ENCODE peak calls at places on chromosome 3, in five cellular contexts. K, C, Y, Q and L are unnamed samples.
A peak's percentile ranks its signal among the peaks of the same experiment; 100 is the strongest.

GRCh38 chr3:120567370-120568197 is 28.6 kb upstream of the NDUFB4 start:
- DNase-seq in Y (no peak), K (peak; percentile 65), Q (peak; percentile 51), C (no peak), L (no peak)

GRCh38 chr3:64251019-64251418 is 25.8 kb upstream of the PRICKLE2 start:
- DNase-seq in Q (no peak), Y (no peak), K (no peak), C (no peak), L (no peak)

GRCh38 chr3:117400303-117400702 is 690.7 kb downstream of the TUSC7 start:
- DNase-seq in Q (no peak), C (no peak), K (no peak), Y (no peak), L (no peak)

GRCh38 chr3:143597774-143598652 is 250.3 kb downstream of the SLC9A9 start:
- DNase-seq in Q (no peak), Y (no peak), C (no peak), K (no peak), L (no peak)

GRCh38 chr3:133742351-133743091 is 3.7 kb upstream of the TF start:
- DNase-seq in C (no peak), Y (no peak), K (peak; percentile 40), Q (no peak), L (no peak)

GRCh38 chr3:136239094-136239493 is 11.0 kb upstream of the PCCB start:
- DNase-seq in Q (no peak), K (no peak), C (no peak), Y (no peak), L (no peak)

GRCh38 chr3:20256144-20256543 is 70.1 kb upstream of the SGO1 start:
- DNase-seq in Q (no peak), C (no peak), K (peak; percentile 2), Y (no peak), L (no peak)

GRCh38 chr3:12522721-12523120 is 22.6 kb downstream of the MKRN2OS start:
- DNase-seq in C (peak; percentile 43), Q (no peak), Y (no peak), K (no peak), L (peak; percentile 53)

GRCh38 chr3:58994746-58995330 is 55.0 kb downstream of the CFAP20DC start:
- DNase-seq in C (no peak), Q (no peak), Y (no peak), K (peak; percentile 52), L (no peak)

GRCh38 chr3:59812188-59812587 is 762.4 kb upstream of the CFAP20DC start:
- DNase-seq in Q (no peak), Y (no peak), K (no peak), C (no peak), L (no peak)

GRCh38 chr3:42653560-42654330 is at the start of gene ZBTB47:
- DNase-seq in Q (peak; percentile 71), C (peak; percentile 68), Y (no peak), K (no peak), L (peak; percentile 89)

GRCh38 chr3:27557411-27557810 is 73.2 kb upstream of the SLC4A7 start:
- DNase-seq in Y (no peak), Q (no peak), C (no peak), K (no peak), L (no peak)

GRCh38 chr3:112293368-112294321 is at the start of gene SLC9C1:
- DNase-seq in C (peak; percentile 43), Q (peak; percentile 59), Y (no peak), K (peak; percentile 56), L (no peak)

GRCh38 chr3:17322106-17322793 is 420.2 kb downstream of the TBC1D5 start:
- DNase-seq in K (no peak), C (no peak), Y (no peak), Q (no peak), L (no peak)

GRCh38 chr3:46700772-46701171 is 420 bp upstream of the TMIE start:
- DNase-seq in C (peak; percentile 53), K (no peak), Q (peak; percentile 49), Y (no peak), L (no peak)

GRCh38 chr3:20760981-20761380 is 575.0 kb upstream of the SGO1 start:
- DNase-seq in K (peak; percentile 6), C (no peak), Y (no peak), Q (no peak), L (no peak)

GRCh38 chr3:169662215-169663070 is 1.1 kb downstream of the MECOM start:
- DNase-seq in C (peak; percentile 77), Q (peak; percentile 31), Y (no peak), K (peak; percentile 51), L (peak; percentile 87)

GRCh38 chr3:13419356-13420050 is 619 bp downstream of the NUP210 start:
- DNase-seq in K (no peak), Q (no peak), C (peak; percentile 31), Y (peak; percentile 40), L (peak; percentile 77)

GRCh38 chr3:169668957-169669681 is 5.6 kb upstream of the MECOM start:
- DNase-seq in Y (no peak), K (peak; percentile 33), C (peak; percentile 79), Q (peak; percentile 30), L (peak; percentile 90)

GRCh38 chr3:177803495-177803894 is 606.2 kb upstream of the TBL1XR1 start:
- DNase-seq in K (no peak), C (no peak), Q (no peak), Y (no peak), L (no peak)

GRCh38 chr3:152779649-152780048 is 55.3 kb upstream of the P2RY1 start:
- DNase-seq in K (peak; percentile 49), Q (no peak), Y (no peak), C (no peak), L (no peak)

GRCh38 chr3:66485291-66485968 is 15.4 kb downstream of the LRIG1 start:
- DNase-seq in Q (peak; percentile 35), Y (no peak), C (no peak), K (peak; percentile 95), L (no peak)

GRCh38 chr3:132167870-132168269 is 133.1 kb upstream of the CPNE4 start:
- DNase-seq in Q (no peak), Y (no peak), C (no peak), K (no peak), L (no peak)

GRCh38 chr3:98732239-98733054 is 30.7 kb upstream of the ST3GAL6 start:
- DNase-seq in C (peak; percentile 72), Q (peak; percentile 21), Y (no peak), K (peak; percentile 22), L (peak; percentile 69)

GRCh38 chr3:146550743-146551510 is 6.5 kb upstream of the PLSCR1 start:
- DNase-seq in Q (no peak), Y (no peak), K (peak; percentile 89), C (no peak), L (no peak)

GRCh38 chr3:65669163-65669875 is 369.4 kb downstream of the MAGI1 start:
- DNase-seq in Q (no peak), Y (no peak), K (peak; percentile 57), C (no peak), L (no peak)

GRCh38 chr3:105715372-105715771 is 153.4 kb downstream of the CBLB start:
- DNase-seq in K (peak; percentile 69), Q (no peak), Y (no peak), C (no peak), L (no peak)

GRCh38 chr3:16290007-16290826 is 25.2 kb downstream of the OXNAD1 start:
- DNase-seq in K (no peak), Y (peak; percentile 50), C (peak; percentile 51), Q (peak; percentile 70), L (no peak)
- TF ChIP-seq CTCF in K (peak; percentile 85), Y (peak; percentile 98), C (peak; percentile 86), Q (peak; percentile 79), L (peak; percentile 83)

DNA sequence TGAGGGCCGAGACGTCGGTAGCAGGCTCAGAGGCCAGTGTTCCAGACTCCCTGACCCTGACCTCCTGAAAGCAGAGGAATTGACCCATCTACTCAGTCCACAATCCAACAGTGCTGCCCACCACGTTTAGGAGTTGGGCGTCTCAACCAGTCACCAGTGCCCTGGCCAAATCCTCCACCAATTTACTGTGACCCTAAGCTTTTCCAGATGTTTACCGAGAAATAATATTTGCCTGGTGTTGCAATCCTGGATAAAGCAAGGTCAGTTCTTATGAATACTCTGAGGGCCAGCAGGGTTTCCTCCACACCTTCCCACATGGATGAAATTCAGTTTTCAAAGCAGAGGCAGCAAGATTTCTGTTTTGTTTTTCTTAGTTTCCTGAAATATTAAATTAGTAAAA is 7.5 kb upstream of the APOD start:
- DNase-seq in Q (no peak), Y (no peak), K (no peak), C (no peak), L (no peak)
- H3K9me3 ChIP-seq in Q (no peaks in the 10 kb centered on the region), Y (no peaks in the 10 kb centered on the region), K (no peaks in the 10 kb centered on the region), C (peaks cover 8% of the 10 kb centered on the region), L (no peaks in the 10 kb centered on the region)

GRCh38 chr3:8460815-8461482 is 40.7 kb upstream of the LMCD1 start:
- DNase-seq in C (no peak), Q (no peak), K (peak; percentile 94), Y (no peak), L (no peak)
- H3K4me1 ChIP-seq in C (no peaks in the 10 kb centered on the region), Q (no peaks in the 10 kb centered on the region), K (peaks cover 32% of the 10 kb centered on the region), Y (no peaks in the 10 kb centered on the region), L (peaks cover 13% of the 10 kb centered on the region)

GRCh38 chr3:61560452-61561373 is 658 bp upstream of the PTPRG start:
- DNase-seq in Q (peak; percentile 90), C (peak; percentile 86), K (peak; percentile 70), Y (no peak), L (peak; percentile 84)
- TF ChIP-seq CTCF in Q (peak; percentile 15), C (no peak), K (no peak), Y (no peak), L (no peak)

DNA sequence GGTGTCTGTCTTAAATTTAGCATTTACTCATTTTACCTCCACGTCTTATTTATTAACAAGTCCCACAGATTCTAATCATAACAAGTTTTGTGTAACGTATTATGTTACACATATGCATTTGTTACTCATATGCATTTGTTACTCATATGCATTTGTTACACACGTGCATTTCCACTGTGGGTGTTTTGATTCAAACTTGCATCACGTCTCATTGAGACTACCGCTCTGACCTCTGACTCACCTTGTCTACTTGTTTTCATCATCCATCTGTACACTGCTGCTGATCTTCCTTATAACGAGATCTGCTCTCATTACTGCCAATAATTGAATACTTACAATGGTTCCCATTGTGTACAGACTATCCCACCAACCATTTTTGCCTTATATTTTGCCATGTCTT is 1141.4 kb downstream of the TBL1XR1 start:
- DNase-seq in C (no peak), Q (no peak), Y (no peak), K (no peak), L (no peak)
- H3K9me3 ChIP-seq in C (peaks cover 4% of the 10 kb centered on the region), Q (no peaks in the 10 kb centered on the region), Y (no peaks in the 10 kb centered on the region), K (no peaks in the 10 kb centered on the region), L (no peaks in the 10 kb centered on the region)

GRCh38 chr3:172157566-172158258 is 118.3 kb downstream of the FNDC3B start:
- DNase-seq in Q (no peak), Y (no peak), K (no peak), C (no peak), L (no peak)
- H3K4me1 ChIP-seq in Q (peaks cover 14% of the 10 kb centered on the region), Y (peaks cover 12% of the 10 kb centered on the region), K (peaks cover 62% of the 10 kb centered on the region), C (peaks cover 63% of the 10 kb centered on the region), L (peaks cover 49% of the 10 kb centered on the region)

DNA sequence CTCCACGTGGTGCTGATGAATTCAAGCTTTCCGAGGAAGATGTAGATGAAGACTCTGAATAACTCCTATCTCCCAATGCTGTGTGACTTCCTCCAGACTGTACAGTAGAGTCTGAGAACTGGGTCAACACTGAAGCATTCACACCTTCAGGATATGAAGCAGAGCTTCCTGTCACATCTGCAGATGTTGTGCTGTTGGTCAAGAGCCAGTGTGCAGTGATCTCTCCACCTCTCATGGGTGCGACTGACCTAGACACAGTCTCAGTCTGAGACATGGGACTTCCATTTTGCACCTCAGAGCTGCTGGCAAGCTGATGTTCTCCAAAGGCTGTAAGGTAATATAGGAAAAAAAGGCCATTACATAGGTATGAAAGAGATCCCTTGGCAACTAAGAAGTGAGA is 36.5 kb downstream of the HEG1 start:
- DNase-seq in Y (no peak), Q (no peak), C (no peak), K (no peak), L (no peak)
- TF ChIP-seq CTCF in Y (no peak), Q (no peak), C (no peak), K (no peak), L (no peak)